ENCODE peak calls at places on chromosomes 7 and 10, in eight cellular contexts. C, W, S, Y, A, J, R and N are unnamed samples.

GRCh38 chr7:103240806-103241205 is 56.4 kb upstream of the PMPCB start:
- DNase-seq in C (no peak), W (no peak), S (no peak), Y (no peak), A (no peak), J (no peak), R (no peak), N (no peak)

GRCh38 chr7:106346678-106347217 is 62.0 kb upstream of the NAMPT start:
- DNase-seq in C (peak), W (peak), S (no peak), Y (no peak), A (peak), J (no peak), R (peak), N (no peak)

GRCh38 chr10:21985541-21985940 is 18.0 kb downstream of the DNAJC1 start:
- DNase-seq in C (no peak), W (no peak), S (no peak), Y (no peak), A (no peak), J (no peak), R (peak), N (no peak)

GRCh38 chr7:37833107-37833817 is 15.1 kb upstream of the NME8 start:
- DNase-seq in C (peak), W (peak), S (peak), Y (no peak), A (peak), J (no peak), R (peak), N (no peak)

GRCh38 chr10:70267161-70267933 is 16.5 kb downstream of the NPFFR1 start:
- DNase-seq in C (peak), W (peak), S (no peak), Y (no peak), A (peak), J (no peak), R (peak), N (peak)

GRCh38 chr10:104580774-104581675 is 60.1 kb upstream of the SORCS3 start:
- DNase-seq in C (peak), W (peak), S (peak), Y (peak), A (peak), J (peak), R (peak), N (peak)

GRCh38 chr7:2876031-2876862 is 32.1 kb upstream of the GNA12 start:
- DNase-seq in C (no peak), W (peak), S (no peak), Y (no peak), A (no peak), J (no peak), R (peak), N (no peak)

GRCh38 chr10:103276941-103277712 is at the start of gene INA:
- DNase-seq in C (no peak), W (peak), S (no peak), Y (no peak), A (no peak), J (no peak), R (peak), N (no peak)

GRCh38 chr10:59631882-59632281 is 77.8 kb downstream of the SLC16A9 start:
- DNase-seq in C (no peak), W (no peak), S (no peak), Y (no peak), A (no peak), J (no peak), R (no peak), N (no peak)

GRCh38 chr10:5888843-5889623 is 660 bp downstream of the ANKRD16 start:
- DNase-seq in C (no peak), W (peak), S (no peak), Y (no peak), A (no peak), J (no peak), R (no peak), N (peak)

GRCh38 chr7:23334482-23335056 is 35.4 kb downstream of the MALSU1 start:
- DNase-seq in C (peak), W (peak), S (no peak), Y (no peak), A (no peak), J (no peak), R (peak), N (no peak)

GRCh38 chr10:110547139-110547761 is 20.2 kb upstream of the SMC3 start:
- DNase-seq in C (peak), W (peak), S (no peak), Y (no peak), A (peak), J (peak), R (peak), N (no peak)

GRCh38 chr10:71995880-71996597 is 31.8 kb downstream of the CHST3 start:
- DNase-seq in C (no peak), W (no peak), S (no peak), Y (no peak), A (no peak), J (no peak), R (peak), N (no peak)

GRCh38 chr7:47153571-47153970 is 428.3 kb downstream of the TNS3 start:
- DNase-seq in C (no peak), W (no peak), S (peak), Y (no peak), A (no peak), J (no peak), R (no peak), N (no peak)

GRCh38 chr7:29350351-29350750 is 155.8 kb downstream of the CHN2 start:
- DNase-seq in C (no peak), W (no peak), S (no peak), Y (no peak), A (no peak), J (no peak), R (no peak), N (no peak)

GRCh38 chr10:70596110-70596798 is 6.3 kb downstream of the PRF1 start:
- DNase-seq in C (no peak), W (no peak), S (no peak), Y (no peak), A (peak), J (peak), R (no peak), N (peak)

GRCh38 chr7:3232228-3232627 is 68.8 kb upstream of the SDK1 start:
- DNase-seq in C (no peak), W (no peak), S (no peak), Y (no peak), A (no peak), J (peak), R (no peak), N (no peak)

GRCh38 chr10:17241611-17242333 is 13.7 kb downstream of the VIM start:
- DNase-seq in C (no peak), W (no peak), S (no peak), Y (no peak), A (no peak), J (no peak), R (no peak), N (no peak)

GRCh38 chr10:2714597-2714996 is 352.8 kb upstream of the PFKP start:
- DNase-seq in C (no peak), W (no peak), S (no peak), Y (no peak), A (no peak), J (no peak), R (no peak), N (no peak)

GRCh38 chr10:131854579-131855335 is 46.1 kb upstream of the PPP2R2D start:
- DNase-seq in C (no peak), W (no peak), S (no peak), Y (no peak), A (peak), J (no peak), R (no peak), N (no peak)

GRCh38 chr7:76201732-76202665 is at the start of gene SRRM3:
- DNase-seq in C (peak), W (peak), S (no peak), Y (peak), A (peak), J (no peak), R (peak), N (peak)

DNA sequence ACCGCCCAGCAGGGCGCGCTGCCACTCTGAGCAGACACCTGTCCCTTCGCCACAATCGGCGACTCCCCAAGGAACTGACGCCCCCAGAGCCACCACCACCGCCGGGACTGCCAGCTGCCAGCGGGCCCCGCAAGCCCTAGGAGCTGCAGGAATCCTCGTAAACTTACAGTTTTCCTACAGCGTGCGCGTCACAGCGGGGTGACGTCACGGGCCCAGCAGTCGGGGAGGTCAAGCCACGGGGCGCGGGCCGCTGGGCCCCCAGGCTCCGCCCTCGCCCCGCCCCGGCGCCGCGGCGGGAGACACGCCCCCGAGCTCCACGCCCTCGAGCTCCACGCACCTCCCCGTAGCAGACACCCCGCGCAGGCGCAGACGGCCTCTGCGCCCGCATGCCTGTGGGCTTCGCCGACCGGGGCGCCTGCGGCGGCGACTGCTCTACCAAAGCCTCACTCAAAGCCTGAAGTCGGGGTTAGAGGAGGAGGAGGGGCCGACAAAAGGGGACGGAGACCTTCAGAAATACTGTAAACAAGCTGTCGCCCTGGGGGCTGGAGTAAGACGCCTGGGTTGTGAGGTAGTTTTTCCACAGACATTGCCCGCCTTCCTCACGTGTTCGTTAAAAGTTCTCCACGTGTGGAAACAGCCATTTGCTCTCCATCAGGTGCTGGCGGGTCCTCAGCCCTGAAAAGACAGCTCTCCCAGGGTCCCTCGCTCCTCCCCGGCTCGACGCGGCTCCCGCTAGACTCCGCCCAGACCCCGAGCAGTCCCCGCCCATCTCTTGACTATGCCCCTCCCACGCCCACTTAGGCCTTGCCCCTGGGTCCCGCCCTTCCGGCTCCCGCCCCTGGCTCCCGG is at the start of gene ZNF438:
- DNase-seq in C (peak), W (peak), S (peak), Y (peak), A (peak), J (peak), R (peak), N (peak)
- TF ChIP-seq POLR2A in C (peak), W (peak), S (peak), Y (peak), A (peak), J (no peak), R (peak), N (no peak)

GRCh38 chr10:84762754-84763394 is 434.5 kb downstream of the CCSER2 start:
- DNase-seq in C (no peak), W (peak), S (no peak), Y (no peak), A (peak), J (no peak), R (no peak), N (no peak)
- H3K4me3 ChIP-seq in C (no peak), W (peak), S (no peak), Y (no peak), A (no peak), J (no peak), R (no peak), N (no peak)

GRCh38 chr10:25696013-25696708 is 237.9 kb upstream of the MYO3A start:
- DNase-seq in C (no peak), W (no peak), S (no peak), Y (no peak), A (no peak), J (no peak), R (no peak), N (peak)
- TF ChIP-seq CTCF in C (no peak), W (no peak), S (peak), Y (no peak), A (peak), J (no peak), R (no peak), N (no peak)

GRCh38 chr10:29586509-29586908 is 48.3 kb downstream of the SVIL start:
- DNase-seq in C (no peak), W (no peak), S (no peak), Y (no peak), A (no peak), J (no peak), R (no peak), N (no peak)
- TF ChIP-seq POLR2A in C (no peak), W (no peak), S (no peak), Y (no peak), A (no peak), J (no peak), R (no peak), N (no peak)

GRCh38 chr10:51076442-51076841 is 2.2 kb downstream of the PRKG1 start:
- DNase-seq in C (no peak), W (no peak), S (no peak), Y (no peak), A (no peak), J (no peak), R (no peak), N (no peak)
- H3K4me3 ChIP-seq in C (no peak), W (no peak), S (no peak), Y (no peak), A (no peak), J (peak), R (no peak), N (no peak)

DNA sequence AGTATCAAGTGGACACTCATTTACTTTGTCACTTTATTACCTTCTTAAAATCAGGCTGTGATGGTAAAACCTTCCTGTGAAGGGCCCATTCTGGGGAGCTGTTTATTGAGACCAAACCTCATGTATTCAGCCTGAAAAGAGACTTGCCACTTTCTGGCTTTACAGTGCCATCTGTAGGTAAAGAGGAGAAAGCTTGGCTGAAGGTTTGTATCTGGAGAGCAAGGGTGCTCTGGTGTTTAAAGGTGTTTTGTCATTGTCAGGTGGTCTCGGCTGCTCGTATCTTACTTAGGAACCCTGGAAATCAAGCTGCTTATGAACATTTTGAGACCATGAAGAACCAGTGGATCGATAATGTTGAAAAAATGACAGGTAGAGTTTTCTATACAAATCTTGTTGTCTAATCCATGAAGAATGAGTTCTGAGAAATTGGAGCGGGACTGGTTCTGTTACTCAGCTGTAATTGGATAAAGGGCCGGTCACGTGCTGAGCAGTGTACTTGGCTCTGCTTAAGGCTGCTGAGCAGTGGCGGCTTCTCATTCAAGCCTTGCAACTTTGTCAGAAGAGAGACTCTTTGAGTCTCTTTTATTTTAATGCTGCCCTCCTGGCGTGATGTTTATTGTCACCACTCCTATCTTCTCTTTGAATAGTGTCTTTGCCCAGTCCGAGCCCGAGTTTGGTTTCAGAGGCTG is 46.9 kb downstream of the AP3M1 start:
- DNase-seq in C (peak), W (peak), S (no peak), Y (no peak), A (peak), J (no peak), R (peak), N (no peak)
- TF ChIP-seq CTCF in C (peak), W (peak), S (peak), Y (no peak), A (peak), J (no peak), R (peak), N (no peak)

GRCh38 chr7:108454317-108454673 is 1.9 kb downstream of the NRCAM start:
- DNase-seq in C (no peak), W (no peak), S (no peak), Y (no peak), A (no peak), J (no peak), R (no peak), N (no peak)

GRCh38 chr7:108455524-108455832 is 758 bp downstream of the NRCAM start:
- DNase-seq in C (no peak), W (peak), S (no peak), Y (no peak), A (no peak), J (no peak), R (no peak), N (no peak)

GRCh38 chr7:108454674-108455523 is 1.3 kb downstream of the NRCAM start:
- DNase-seq in C (no peak), W (peak), S (no peak), Y (no peak), A (no peak), J (no peak), R (no peak), N (no peak)

GRCh38 chr7:108456845-108457540 is 757 bp upstream of the NRCAM start:
- DNase-seq in C (no peak), W (no peak), S (no peak), Y (no peak), A (no peak), J (no peak), R (no peak), N (no peak)

GRCh38 chr7:108455833-108456677 is at the start of gene NRCAM:
- DNase-seq in C (no peak), W (peak), S (peak), Y (no peak), A (peak), J (no peak), R (no peak), N (no peak)
- TF ChIP-seq POLR2A in C (no peak), W (peak), S (no peak), Y (no peak), A (no peak), J (no peak), R (no peak), N (no peak)

GRCh38 chr7:92058899-92059298 is 75.4 kb downstream of the CYP51A1 start:
- DNase-seq in C (no peak), W (no peak), S (no peak), Y (no peak), A (no peak), J (no peak), R (no peak), N (no peak)
- H3K4me3 ChIP-seq in C (no peak), W (no peak), S (no peak), Y (no peak), A (no peak), J (no peak), R (no peak), N (no peak)

DNA sequence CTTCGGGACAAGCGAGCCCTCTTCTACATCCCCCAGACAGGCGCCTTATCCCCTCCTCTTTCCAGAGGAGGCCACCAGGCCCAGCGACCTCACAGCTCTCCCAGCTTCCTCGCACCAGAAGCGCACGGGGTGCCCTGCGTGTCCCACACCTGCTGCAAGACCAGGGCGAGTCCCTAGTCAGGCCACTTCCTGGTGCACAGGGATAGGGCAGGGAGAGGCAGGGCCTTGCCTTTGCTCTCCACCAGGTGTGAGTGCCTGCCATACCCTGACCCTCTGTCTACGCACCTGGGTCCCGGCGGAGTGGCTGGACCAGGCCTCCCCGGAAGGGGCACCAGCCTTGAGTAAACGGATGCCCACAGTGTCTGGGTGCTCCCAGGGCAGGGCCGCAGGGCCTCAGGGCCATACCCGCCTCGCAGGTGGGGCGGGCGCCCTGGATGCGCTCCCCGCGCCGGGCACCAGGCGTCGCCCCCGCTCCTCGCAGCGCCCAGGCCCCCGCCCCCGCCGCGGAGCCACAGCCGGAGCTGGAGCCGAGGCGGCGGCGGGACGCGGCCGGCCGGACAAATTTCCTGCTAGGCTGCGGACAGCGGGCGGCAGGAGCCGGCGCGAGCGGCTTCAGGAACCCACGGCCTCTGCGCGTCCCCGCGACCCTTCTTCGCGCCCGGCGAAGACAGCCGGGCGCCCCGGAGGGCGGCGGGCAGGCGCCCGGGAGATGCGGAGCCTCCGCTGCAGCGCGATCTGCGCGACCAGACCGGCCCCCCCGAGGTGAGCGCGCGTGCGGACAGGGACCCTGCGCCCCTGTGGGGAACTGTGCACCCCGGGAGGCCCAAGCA is at the start of gene PTPRE:
- DNase-seq in C (peak), W (peak), S (peak), Y (no peak), A (peak), J (no peak), R (peak), N (peak)
- TF ChIP-seq CTCF in C (peak), W (peak), S (peak), Y (peak), A (peak), J (peak), R (peak), N (no peak)